ENCODE peak calls at places on chromosomes 13 and 19, in eight cellular contexts. C, N, B, L, E, P, T and H are unnamed samples.

GRCh38 chr13:51541037-51541436 is 43.2 kb upstream of the WDFY2 start:
- DNase-seq in C (peak), N (no peak), B (no peak), L (no peak), E (no peak), P (no peak), T (no peak), H (no peak)

GRCh38 chr13:70884196-70884595 is 775.9 kb upstream of the KLHL1 start:
- DNase-seq in C (no peak), N (no peak), B (no peak), L (no peak), E (no peak), P (no peak), T (no peak), H (peak)

GRCh38 chr13:21625366-21625765 is 21.4 kb upstream of the MICU2 start:
- DNase-seq in C (peak), N (peak), B (no peak), L (peak), E (no peak), P (no peak), T (peak), H (peak)

GRCh38 chr13:113051641-113052040 is 54.0 kb upstream of the F7 start:
- DNase-seq in C (no peak), N (no peak), B (no peak), L (no peak), E (no peak), P (no peak), T (no peak), H (no peak)

GRCh38 chr13:47110833-47111240 is 214.0 kb upstream of the HTR2A start:
- DNase-seq in C (no peak), N (no peak), B (no peak), L (no peak), E (no peak), P (no peak), T (no peak), H (no peak)

GRCh38 chr19:14383898-14384669 is 2.8 kb downstream of the ADGRE5 start:
- DNase-seq in C (no peak), N (peak), B (no peak), L (no peak), E (no peak), P (no peak), T (peak), H (peak)

GRCh38 chr19:45564131-45564780 is 20.3 kb downstream of the OPA3 start:
- DNase-seq in C (no peak), N (no peak), B (no peak), L (no peak), E (no peak), P (no peak), T (no peak), H (no peak)

GRCh38 chr13:47962237-47962636 is 38.8 kb downstream of the SUCLA2 start:
- DNase-seq in C (no peak), N (no peak), B (no peak), L (no peak), E (no peak), P (no peak), T (no peak), H (no peak)

GRCh38 chr19:1252221-1252817 is 3.9 kb downstream of the MIDN start:
- DNase-seq in C (peak), N (peak), B (peak), L (no peak), E (no peak), P (no peak), T (peak), H (peak)

GRCh38 chr13:51041126-51041525 is 69.9 kb downstream of the C13orf42 start:
- DNase-seq in C (no peak), N (no peak), B (no peak), L (no peak), E (no peak), P (no peak), T (no peak), H (no peak)

GRCh38 chr19:11304936-11305335 is 9.0 kb downstream of the TSPAN16 start:
- DNase-seq in C (no peak), N (no peak), B (no peak), L (no peak), E (no peak), P (no peak), T (no peak), H (peak)

GRCh38 chr19:49863935-49864320 is 3.4 kb downstream of the PNKP start:
- DNase-seq in C (no peak), N (no peak), B (no peak), L (no peak), E (no peak), P (no peak), T (no peak), H (no peak)